ENCODE peak calls at places on chromosomes 2 and 18, in nine cellular contexts. One of them, this sample, is unnamed.

GRCh38 chr2:110960281-110960680 is 160.4 kb upstream of the BCL2L11 start:
- DNase-seq in GM23338: no peak
- DNase-seq in GM23248: no peak
- DNase-seq in hepatocyte: no peak
- DNase-seq in OCI-LY7: no peak
- DNase-seq in neural progenitor cell: no peak
- DNase-seq in HCT116: no peak
- DNase-seq in SK-N-SH: no peak
- DNase-seq in PC-3: no peak
- DNase-seq in this sample: no peak

GRCh38 chr2:7180641-7181370 is 263.6 kb downstream of the RNF144A start:
- DNase-seq in GM23338: peak; percentile 8
- DNase-seq in GM23248: peak; percentile 72
- DNase-seq in hepatocyte: peak; percentile 24
- DNase-seq in OCI-LY7: no peak
- DNase-seq in neural progenitor cell: no peak
- DNase-seq in HCT116: no peak
- DNase-seq in SK-N-SH: no peak
- DNase-seq in PC-3: peak; percentile 95
- DNase-seq in this sample: no peak

GRCh38 chr2:203498161-203498560 is 36.9 kb downstream of the RAPH1 start:
- DNase-seq in GM23338: no peak
- DNase-seq in GM23248: peak; percentile 83
- DNase-seq in hepatocyte: peak; percentile 35
- DNase-seq in OCI-LY7: no peak
- DNase-seq in neural progenitor cell: no peak
- DNase-seq in HCT116: peak; percentile 76
- DNase-seq in SK-N-SH: no peak
- DNase-seq in PC-3: peak; percentile 69
- DNase-seq in this sample: no peak

GRCh38 chr2:27960237-27960912 is 69.8 kb downstream of the BABAM2 start:
- DNase-seq in GM23338: no peak
- DNase-seq in GM23248: peak; percentile 95
- DNase-seq in hepatocyte: peak; percentile 6
- DNase-seq in OCI-LY7: no peak
- DNase-seq in neural progenitor cell: no peak
- DNase-seq in HCT116: no peak
- DNase-seq in SK-N-SH: no peak
- DNase-seq in PC-3: peak; percentile 81
- DNase-seq in this sample: no peak

GRCh38 chr18:69647695-69648094 is 247.0 kb downstream of the DOK6 start:
- DNase-seq in GM23338: no peak
- DNase-seq in GM23248: no peak
- DNase-seq in hepatocyte: no peak
- DNase-seq in OCI-LY7: no peak
- DNase-seq in neural progenitor cell: no peak
- DNase-seq in HCT116: no peak
- DNase-seq in SK-N-SH: no peak
- DNase-seq in PC-3: no peak
- DNase-seq in this sample: no peak

GRCh38 chr2:26469955-26470354 is 8.0 kb downstream of the OTOF start:
- DNase-seq in GM23338: no peak
- DNase-seq in GM23248: no peak
- DNase-seq in hepatocyte: no peak
- DNase-seq in OCI-LY7: no peak
- DNase-seq in neural progenitor cell: no peak
- DNase-seq in HCT116: no peak
- DNase-seq in SK-N-SH: no peak
- DNase-seq in PC-3: no peak
- DNase-seq in this sample: no peak

GRCh38 chr2:31764169-31764568 is 183.4 kb upstream of the SRD5A2 start:
- DNase-seq in GM23338: no peak
- DNase-seq in GM23248: no peak
- DNase-seq in hepatocyte: peak; percentile 42
- DNase-seq in OCI-LY7: no peak
- DNase-seq in neural progenitor cell: no peak
- DNase-seq in HCT116: no peak
- DNase-seq in SK-N-SH: no peak
- DNase-seq in PC-3: peak; percentile 53
- DNase-seq in this sample: no peak

GRCh38 chr2:23943666-23944065 is 3.4 kb downstream of the UBXN2A start:
- DNase-seq in GM23338: no peak
- DNase-seq in GM23248: no peak
- DNase-seq in hepatocyte: no peak
- DNase-seq in OCI-LY7: no peak
- DNase-seq in neural progenitor cell: no peak
- DNase-seq in HCT116: no peak
- DNase-seq in SK-N-SH: no peak
- DNase-seq in PC-3: no peak
- DNase-seq in this sample: no peak

GRCh38 chr2:64482765-64483504 is 29.0 kb downstream of the LGALSL start:
- DNase-seq in GM23338: no peak
- DNase-seq in GM23248: peak; percentile 80
- DNase-seq in hepatocyte: peak; percentile 72
- DNase-seq in OCI-LY7: no peak
- DNase-seq in neural progenitor cell: peak; percentile 36
- DNase-seq in HCT116: no peak
- DNase-seq in SK-N-SH: peak; percentile 41
- DNase-seq in PC-3: peak; percentile 85
- DNase-seq in this sample: no peak

GRCh38 chr2:160222546-160223281 is 22.6 kb upstream of the ITGB6 start:
- DNase-seq in GM23338: no peak
- DNase-seq in GM23248: no peak
- DNase-seq in hepatocyte: peak; percentile 74
- DNase-seq in OCI-LY7: no peak
- DNase-seq in neural progenitor cell: no peak
- DNase-seq in HCT116: no peak
- DNase-seq in SK-N-SH: no peak
- DNase-seq in PC-3: peak; percentile 64
- DNase-seq in this sample: no peak

GRCh38 chr2:160224507-160224906 is 24.4 kb upstream of the ITGB6 start:
- DNase-seq in GM23338: no peak
- DNase-seq in GM23248: peak; percentile 30
- DNase-seq in hepatocyte: no peak
- DNase-seq in OCI-LY7: no peak
- DNase-seq in neural progenitor cell: no peak
- DNase-seq in HCT116: no peak
- DNase-seq in SK-N-SH: peak; percentile 51
- DNase-seq in PC-3: no peak
- DNase-seq in this sample: no peak

GRCh38 chr2:160225722-160226121 is 25.6 kb upstream of the ITGB6 start:
- DNase-seq in GM23338: no peak
- DNase-seq in GM23248: no peak
- DNase-seq in hepatocyte: no peak
- DNase-seq in OCI-LY7: no peak
- DNase-seq in neural progenitor cell: no peak
- DNase-seq in HCT116: no peak
- DNase-seq in SK-N-SH: peak; percentile 76
- DNase-seq in PC-3: peak; percentile 22
- DNase-seq in this sample: no peak

GRCh38 chr2:160223560-160223959 is 23.5 kb upstream of the ITGB6 start:
- DNase-seq in GM23338: no peak
- DNase-seq in GM23248: no peak
- DNase-seq in hepatocyte: no peak
- DNase-seq in OCI-LY7: no peak
- DNase-seq in neural progenitor cell: no peak
- DNase-seq in HCT116: no peak
- DNase-seq in SK-N-SH: no peak
- DNase-seq in PC-3: no peak
- DNase-seq in this sample: no peak

GRCh38 chr2:160224060-160224459 is 24.0 kb upstream of the ITGB6 start:
- DNase-seq in GM23338: no peak
- DNase-seq in GM23248: peak; percentile 100
- DNase-seq in hepatocyte: peak; percentile 86
- DNase-seq in OCI-LY7: no peak
- DNase-seq in neural progenitor cell: no peak
- DNase-seq in HCT116: peak; percentile 84
- DNase-seq in SK-N-SH: no peak
- DNase-seq in PC-3: peak; percentile 96
- DNase-seq in this sample: peak; percentile 39
- TF ChIP-seq EZH2phosphoT487 in GM23338: no peak
- TF ChIP-seq EZH2phosphoT487 in GM23248: no peak
- TF ChIP-seq EZH2phosphoT487 in hepatocyte: no peak
- TF ChIP-seq EZH2phosphoT487 in OCI-LY7: no peak
- TF ChIP-seq EZH2phosphoT487 in neural progenitor cell: no peak
- TF ChIP-seq EZH2phosphoT487 in HCT116: no peak
- TF ChIP-seq EZH2phosphoT487 in SK-N-SH: no peak
- TF ChIP-seq EZH2phosphoT487 in PC-3: no peak
- TF ChIP-seq EZH2phosphoT487 in this sample: no peak

GRCh38 chr2:74497777-74498499 is 1.5 kb downstream of the LBX2 start:
- DNase-seq in GM23338: peak; percentile 72
- DNase-seq in GM23248: peak; percentile 56
- DNase-seq in hepatocyte: no peak
- DNase-seq in OCI-LY7: no peak
- DNase-seq in neural progenitor cell: peak; percentile 57
- DNase-seq in HCT116: no peak
- DNase-seq in SK-N-SH: peak; percentile 35
- DNase-seq in PC-3: no peak
- DNase-seq in this sample: no peak

GRCh38 chr2:74498500-74499268 is 719 bp downstream of the LBX2 start:
- DNase-seq in GM23338: peak; percentile 88
- DNase-seq in GM23248: peak; percentile 63
- DNase-seq in hepatocyte: no peak
- DNase-seq in OCI-LY7: no peak
- DNase-seq in neural progenitor cell: peak; percentile 88
- DNase-seq in HCT116: no peak
- DNase-seq in SK-N-SH: peak; percentile 49
- DNase-seq in PC-3: peak; percentile 58
- DNase-seq in this sample: no peak

GRCh38 chr2:74500578-74500946 is 1.2 kb upstream of the LBX2 start:
- DNase-seq in GM23338: peak; percentile 51
- DNase-seq in GM23248: no peak
- DNase-seq in hepatocyte: no peak
- DNase-seq in OCI-LY7: no peak
- DNase-seq in neural progenitor cell: no peak
- DNase-seq in HCT116: no peak
- DNase-seq in SK-N-SH: no peak
- DNase-seq in PC-3: no peak
- DNase-seq in this sample: no peak

GRCh38 chr2:74499940-74500577 is 656 bp upstream of the LBX2 start:
- DNase-seq in GM23338: peak; percentile 25
- DNase-seq in GM23248: no peak
- DNase-seq in hepatocyte: no peak
- DNase-seq in OCI-LY7: no peak
- DNase-seq in neural progenitor cell: no peak
- DNase-seq in HCT116: no peak
- DNase-seq in SK-N-SH: peak; percentile 47
- DNase-seq in PC-3: no peak
- DNase-seq in this sample: no peak

GRCh38 chr2:74499269-74499939 is at the start of gene LBX2:
- DNase-seq in GM23338: peak; percentile 57
- DNase-seq in GM23248: peak; percentile 63
- DNase-seq in hepatocyte: no peak
- DNase-seq in OCI-LY7: no peak
- DNase-seq in neural progenitor cell: peak; percentile 60
- DNase-seq in HCT116: no peak
- DNase-seq in SK-N-SH: peak; percentile 57
- DNase-seq in PC-3: no peak
- DNase-seq in this sample: no peak
- TF ChIP-seq EZH2phosphoT487 in GM23338: peak; percentile 47
- TF ChIP-seq EZH2phosphoT487 in GM23248: no peak
- TF ChIP-seq EZH2phosphoT487 in hepatocyte: no peak
- TF ChIP-seq EZH2phosphoT487 in OCI-LY7: no peak
- TF ChIP-seq EZH2phosphoT487 in neural progenitor cell: peak; percentile 93
- TF ChIP-seq EZH2phosphoT487 in HCT116: no peak
- TF ChIP-seq EZH2phosphoT487 in SK-N-SH: no peak
- TF ChIP-seq EZH2phosphoT487 in PC-3: no peak
- TF ChIP-seq EZH2phosphoT487 in this sample: no peak

GRCh38 chr2:226994775-226995174 is 158.9 kb downstream of the RHBDD1 start:
- DNase-seq in GM23338: no peak
- DNase-seq in GM23248: no peak
- DNase-seq in hepatocyte: no peak
- DNase-seq in OCI-LY7: peak; percentile 29
- DNase-seq in neural progenitor cell: peak; percentile 11
- DNase-seq in HCT116: peak; percentile 56
- DNase-seq in SK-N-SH: no peak
- DNase-seq in PC-3: no peak
- DNase-seq in this sample: no peak
- TF ChIP-seq EZH2phosphoT487 in GM23338: no peak
- TF ChIP-seq EZH2phosphoT487 in GM23248: no peak
- TF ChIP-seq EZH2phosphoT487 in hepatocyte: no peak
- TF ChIP-seq EZH2phosphoT487 in OCI-LY7: no peak
- TF ChIP-seq EZH2phosphoT487 in neural progenitor cell: no peak
- TF ChIP-seq EZH2phosphoT487 in HCT116: no peak
- TF ChIP-seq EZH2phosphoT487 in SK-N-SH: no peak
- TF ChIP-seq EZH2phosphoT487 in PC-3: no peak
- TF ChIP-seq EZH2phosphoT487 in this sample: no peak

DNA sequence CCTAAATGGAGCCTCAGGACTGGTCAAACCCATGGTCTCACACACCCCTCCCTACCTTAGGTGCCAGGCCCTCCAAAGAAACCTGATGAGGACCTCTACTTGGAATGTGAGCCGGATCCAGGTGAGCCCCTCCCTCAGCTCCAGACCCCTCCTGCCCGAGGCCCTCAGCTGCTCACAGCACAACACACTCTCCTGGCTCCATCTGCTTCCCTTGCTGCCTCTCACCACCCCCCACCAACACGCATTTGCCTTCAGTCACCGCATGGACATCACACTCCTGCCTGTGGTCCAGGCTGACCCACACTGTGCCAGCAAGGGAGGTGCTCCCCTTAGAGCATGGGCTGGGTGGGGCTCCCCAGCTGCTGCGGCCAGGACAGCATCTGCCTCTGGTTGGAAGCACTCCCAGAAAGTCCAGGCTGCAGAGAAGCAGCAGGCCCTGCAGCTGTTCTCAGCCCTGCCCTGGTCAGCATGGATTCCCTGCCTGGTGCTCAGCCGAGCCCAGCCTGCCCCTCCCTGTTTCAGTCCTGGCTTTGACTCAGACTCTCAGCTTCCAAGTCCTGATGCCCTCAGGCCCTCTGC is 15.1 kb downstream of the SH2D6 start:
- DNase-seq in GM23338: peak; percentile 48
- DNase-seq in GM23248: peak; percentile 95
- DNase-seq in hepatocyte: peak; percentile 84
- DNase-seq in OCI-LY7: no peak
- DNase-seq in neural progenitor cell: no peak
- DNase-seq in HCT116: no peak
- DNase-seq in SK-N-SH: peak; percentile 91
- DNase-seq in PC-3: peak; percentile 81
- DNase-seq in this sample: no peak
- TF ChIP-seq EZH2phosphoT487 in GM23338: no peak
- TF ChIP-seq EZH2phosphoT487 in GM23248: no peak
- TF ChIP-seq EZH2phosphoT487 in hepatocyte: no peak
- TF ChIP-seq EZH2phosphoT487 in OCI-LY7: no peak
- TF ChIP-seq EZH2phosphoT487 in neural progenitor cell: no peak
- TF ChIP-seq EZH2phosphoT487 in HCT116: no peak
- TF ChIP-seq EZH2phosphoT487 in SK-N-SH: no peak
- TF ChIP-seq EZH2phosphoT487 in PC-3: no peak
- TF ChIP-seq EZH2phosphoT487 in this sample: no peak

DNA sequence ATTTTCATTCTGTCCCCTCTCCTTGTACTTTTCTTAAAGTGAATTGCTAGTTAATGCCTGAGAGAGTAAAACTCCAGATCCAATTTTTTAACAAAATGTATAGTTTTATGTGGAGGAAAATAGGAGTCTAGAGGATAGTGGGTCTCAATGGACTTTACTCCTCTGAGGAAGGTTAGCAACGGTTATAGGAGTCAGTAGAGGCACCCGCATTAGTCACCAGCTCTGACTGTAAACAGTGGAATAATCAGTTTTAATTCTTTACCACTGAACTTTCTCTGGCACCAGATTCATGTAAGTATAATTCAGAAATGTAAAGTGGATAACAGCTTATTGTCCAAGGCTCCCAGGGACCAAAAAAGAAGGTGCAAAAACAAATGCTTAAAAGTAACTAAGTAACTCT is 38.7 kb upstream of the HNMT start:
- DNase-seq in GM23338: no peak
- DNase-seq in GM23248: no peak
- DNase-seq in hepatocyte: no peak
- DNase-seq in OCI-LY7: no peak
- DNase-seq in neural progenitor cell: no peak
- DNase-seq in HCT116: no peak
- DNase-seq in SK-N-SH: no peak
- DNase-seq in PC-3: no peak
- DNase-seq in this sample: no peak
- TF ChIP-seq EZH2phosphoT487 in GM23338: no peak
- TF ChIP-seq EZH2phosphoT487 in GM23248: no peak
- TF ChIP-seq EZH2phosphoT487 in hepatocyte: no peak
- TF ChIP-seq EZH2phosphoT487 in OCI-LY7: no peak
- TF ChIP-seq EZH2phosphoT487 in neural progenitor cell: no peak
- TF ChIP-seq EZH2phosphoT487 in HCT116: no peak
- TF ChIP-seq EZH2phosphoT487 in SK-N-SH: no peak
- TF ChIP-seq EZH2phosphoT487 in PC-3: no peak
- TF ChIP-seq EZH2phosphoT487 in this sample: no peak

This sample was measured in MM.1S.